ENCODE peak calls at places on chromosome 7, in nine cellular contexts. C is neural crest cell, T is GM06990, J is mucosa of descending colon, P is esophagus muscularis mucosa, K is foreskin fibroblast, G is neural progenitor cell, Y is bronchial epithelial cell, D is hepatocyte. B is an unnamed sample.

GRCh38 chr7:1485156-1485555 is 19.0 kb downstream of the INTS1 start:
- DNase-seq in T (no peak), P (no peak), D (no peak), C (no peak), G (no peak), Y (no peak), J (no peak), K (no peak), B (no peak)

GRCh38 chr7:3154881-3155494 is 111.3 kb upstream of the CARD11 start:
- DNase-seq in D (peak; percentile 48), G (peak; percentile 58), J (peak; percentile 71), P (no peak), C (peak; percentile 16), Y (peak; percentile 50), K (peak; percentile 10), T (no peak), B (no peak)

GRCh38 chr7:776992-777520 is 50.0 kb upstream of the PRKAR1B start:
- DNase-seq in J (no peak), Y (no peak), G (no peak), P (no peak), K (no peak), T (no peak), D (no peak), C (no peak), B (no peak)

GRCh38 chr7:108294595-108294994 is 161.6 kb downstream of the NRCAM start:
- DNase-seq in D (no peak), G (no peak), P (no peak), T (peak; percentile 33), K (no peak), J (no peak), Y (no peak), C (no peak), B (no peak)

GRCh38 chr7:15567036-15567435 is 5.2 kb upstream of the AGMO start:
- DNase-seq in G (no peak), C (no peak), J (no peak), Y (peak; percentile 69), D (no peak), T (no peak), K (no peak), P (no peak), B (no peak)

GRCh38 chr7:107643938-107644703 is 16.5 kb upstream of the SLC26A4 start:
- DNase-seq in C (no peak), J (no peak), P (no peak), T (no peak), Y (no peak), K (peak; percentile 31), D (no peak), G (no peak), B (no peak)

GRCh38 chr7:109964780-109965179 is 1126.1 kb upstream of the LRRN3 start:
- DNase-seq in P (no peak), D (no peak), T (no peak), K (no peak), Y (peak; percentile 73), C (no peak), G (no peak), J (no peak), B (no peak)

GRCh38 chr7:95430864-95431263 is 4.0 kb downstream of the PON2 start:
- DNase-seq in Y (peak; percentile 95), G (no peak), C (no peak), D (peak; percentile 81), J (peak; percentile 47), P (no peak), K (no peak), T (no peak), B (no peak)

GRCh38 chr7:65441010-65441409 is 67.4 kb downstream of the ZNF92 start:
- DNase-seq in G (no peak), K (peak; percentile 25), J (no peak), P (no peak), T (no peak), D (no peak), C (no peak), Y (peak; percentile 84), B (peak; percentile 30)

GRCh38 chr7:115478426-115478825 is 552.1 kb downstream of the TFEC start:
- DNase-seq in J (no peak), K (no peak), G (no peak), D (no peak), P (no peak), Y (no peak), T (no peak), C (no peak), B (no peak)

GRCh38 chr7:116679495-116679894 is 7.5 kb downstream of the MET start:
- DNase-seq in C (no peak), D (no peak), P (no peak), Y (peak; percentile 100), G (no peak), J (no peak), K (no peak), T (no peak), B (no peak)

GRCh38 chr7:123024989-123025758 is 29.7 kb upstream of the TAS2R16 start:
- DNase-seq in J (no peak), C (no peak), P (no peak), Y (peak; percentile 86), T (no peak), K (no peak), G (no peak), D (no peak), B (no peak)

GRCh38 chr7:1547777-1548437 is 8.1 kb downstream of the TMEM184A start:
- DNase-seq in T (peak; percentile 9), Y (no peak), C (no peak), D (no peak), P (no peak), K (no peak), G (no peak), J (no peak), B (no peak)

GRCh38 chr7:150321788-150322113 is 1.4 kb upstream of the LRRC61 start:
- DNase-seq in P (no peak), C (no peak), K (no peak), Y (no peak), D (no peak), T (no peak), J (no peak), G (no peak), B (no peak)

GRCh38 chr7:18535811-18536413 is 40.4 kb downstream of the HDAC9 start:
- DNase-seq in Y (no peak), C (no peak), K (no peak), T (no peak), G (no peak), D (no peak), P (no peak), J (no peak), B (no peak)

GRCh38 chr7:103540986-103541385 is 95.0 kb upstream of the SLC26A5 start:
- DNase-seq in P (no peak), Y (no peak), D (no peak), G (no peak), C (no peak), T (no peak), J (no peak), K (no peak), B (no peak)

GRCh38 chr7:90383879-90384278 is 19.4 kb upstream of the CLDN12 start:
- DNase-seq in C (no peak), T (no peak), K (peak; percentile 68), G (no peak), J (no peak), P (no peak), D (no peak), Y (peak; percentile 79), B (no peak)

GRCh38 chr7:123974326-123974908 is 49.4 kb downstream of the SPAM1 start:
- DNase-seq in J (no peak), D (no peak), K (no peak), C (no peak), T (peak; percentile 8), Y (peak; percentile 59), G (no peak), P (no peak), B (no peak)

GRCh38 chr7:157000741-157001653 is 9.5 kb downstream of the MNX1 start:
- DNase-seq in T (no peak), Y (no peak), G (peak; percentile 38), D (no peak), J (no peak), C (no peak), P (no peak), K (no peak), B (no peak)

GRCh38 chr7:156998988-156999610 is 11.4 kb downstream of the MNX1 start:
- DNase-seq in P (no peak), G (peak; percentile 63), K (no peak), T (no peak), J (no peak), Y (no peak), C (no peak), D (no peak), B (no peak)

GRCh38 chr7:157001920-157002818 is 8.3 kb downstream of the MNX1 start:
- DNase-seq in J (no peak), C (no peak), P (no peak), K (no peak), Y (no peak), T (no peak), D (no peak), G (peak; percentile 33), B (no peak)

GRCh38 chr7:156999611-157000046 is 10.8 kb downstream of the MNX1 start:
- DNase-seq in G (peak; percentile 74), K (no peak), Y (no peak), P (no peak), C (no peak), D (no peak), J (peak; percentile 59), T (no peak), B (no peak)

GRCh38 chr7:157000047-157000726 is 10.3 kb downstream of the MNX1 start:
- DNase-seq in C (no peak), P (no peak), G (peak; percentile 46), T (no peak), D (no peak), Y (no peak), J (peak; percentile 81), K (no peak), B (no peak)
- TF ChIP-seq CTCF in C (peak; percentile 22), P (no peak), G (no peak), T (no peak), D (no peak), Y (no peak), J (no peak), K (no peak), B (no peak)

GRCh38 chr7:100874577-100875355 is at the start of gene SRRT:
- DNase-seq in P (peak; percentile 100), C (peak; percentile 98), Y (peak; percentile 88), D (peak; percentile 99), K (peak; percentile 98), G (peak; percentile 100), T (peak; percentile 97), J (peak; percentile 99), B (peak; percentile 94)
- TF ChIP-seq CTCF in P (no peak), C (peak; percentile 55), Y (peak; percentile 42), D (no peak), K (no peak), G (peak; percentile 40), T (no peak), J (peak; percentile 50), B (no peak)

GRCh38 chr7:46932656-46933424 is 649.1 kb downstream of the TNS3 start:
- DNase-seq in J (peak; percentile 35), G (no peak), T (no peak), C (no peak), D (peak; percentile 55), Y (peak; percentile 95), K (peak; percentile 91), P (no peak), B (peak; percentile 61)
- TF ChIP-seq CTCF in J (no peak), G (peak; percentile 19), T (no peak), C (no peak), D (peak; percentile 30), Y (peak; percentile 18), K (peak; percentile 28), P (peak; percentile 10), B (peak; percentile 17)

GRCh38 chr7:41603985-41604384 is 98.9 kb downstream of the INHBA start:
- DNase-seq in D (no peak), Y (no peak), K (no peak), G (no peak), J (no peak), P (no peak), T (no peak), C (no peak), B (no peak)

GRCh38 chr7:41599760-41600159 is 103.1 kb downstream of the INHBA start:
- DNase-seq in C (no peak), K (no peak), D (no peak), G (peak; percentile 56), P (no peak), J (no peak), Y (no peak), T (no peak), B (no peak)
- TF ChIP-seq CTCF in C (peak; percentile 37), K (no peak), D (peak; percentile 13), G (peak; percentile 70), P (no peak), J (no peak), Y (no peak), T (no peak), B (peak; percentile 44)

B was measured in HFF-Myc.